ENCODE peak calls at places on chromosomes 16 and 17, in six cellular contexts. F is IMR-90, C is H9, G is mesenchymal stem cell, O is H1, T is neuronal stem cell. J is an unnamed sample.

GRCh38 chr16:13957197-13958078 is 37.5 kb downstream of the ERCC4 start:
- DNase-seq in G (peak; percentile 99), T (peak; percentile 15), F (peak; percentile 95), C (no peak), O (no peak), J (peak; percentile 85)

GRCh38 chr16:79528281-79528680 is 72.3 kb downstream of the MAF start:
- DNase-seq in O (no peak), F (no peak), G (no peak), T (no peak), C (no peak), J (no peak)

GRCh38 chr17:2050246-2050866 is 4.5 kb upstream of the HIC1 start:
- DNase-seq in C (peak; percentile 72), G (peak; percentile 78), O (no peak), F (peak; percentile 73), T (peak; percentile 76), J (peak; percentile 77)

GRCh38 chr17:60327870-60328362 is 64.0 kb downstream of the USP32 start:
- DNase-seq in T (no peak), F (no peak), O (no peak), G (no peak), C (peak; percentile 55), J (no peak)

GRCh38 chr17:42979511-42980273 is at the start of gene PTGES3L:
- DNase-seq in G (peak; percentile 81), T (no peak), O (no peak), F (peak; percentile 48), C (peak; percentile 84), J (peak; percentile 93)

GRCh38 chr17:37676115-37676925 is 33.1 kb upstream of the DDX52 start:
- DNase-seq in F (peak; percentile 64), G (peak; percentile 36), T (no peak), C (no peak), O (no peak), J (no peak)

GRCh38 chr17:70961341-70961740 is 792.0 kb downstream of the KCNJ2 start:
- DNase-seq in F (peak; percentile 24), O (no peak), C (no peak), T (no peak), G (no peak), J (no peak)

GRCh38 chr17:4204676-4205075 is 59.1 kb downstream of the ANKFY1 start:
- DNase-seq in O (no peak), C (peak; percentile 10), G (peak; percentile 52), T (no peak), F (peak; percentile 96), J (no peak)

GRCh38 chr17:16258916-16259315 is 41.9 kb downstream of the PIGL start:
- DNase-seq in G (no peak), O (no peak), T (no peak), F (peak; percentile 36), C (no peak), J (no peak)

GRCh38 chr17:46056800-46057304 is 57.8 kb downstream of the STH start:
- DNase-seq in O (no peak), G (peak; percentile 41), F (peak; percentile 74), C (no peak), T (no peak), J (peak; percentile 58)

GRCh38 chr17:17900615-17901520 is 64.1 kb upstream of the SREBF1 start:
- DNase-seq in C (no peak), O (no peak), G (peak; percentile 87), T (no peak), F (peak; percentile 94), J (peak; percentile 30)

GRCh38 chr17:42566873-42567573 is at the start of gene MLX:
- DNase-seq in G (peak; percentile 89), O (peak; percentile 79), F (peak; percentile 85), C (peak; percentile 95), T (peak; percentile 87), J (peak; percentile 94)

GRCh38 chr16:883340-883739 is 82.8 kb upstream of the GNG13 start:
- DNase-seq in C (no peak), F (no peak), T (no peak), G (no peak), O (no peak), J (no peak)

GRCh38 chr17:39002991-39003715 is 36.0 kb upstream of the FBXO47 start:
- DNase-seq in C (no peak), G (no peak), F (no peak), T (no peak), O (no peak), J (no peak)

GRCh38 chr16:17270683-17271109 is 200.1 kb downstream of the XYLT1 start:
- DNase-seq in C (no peak), O (no peak), G (no peak), T (no peak), F (no peak), J (no peak)

GRCh38 chr16:23901178-23902131 is 65.7 kb downstream of the PRKCB start:
- DNase-seq in T (no peak), F (no peak), G (no peak), O (no peak), C (no peak), J (peak; percentile 53)

GRCh38 chr16:23900480-23901177 is 64.8 kb downstream of the PRKCB start:
- DNase-seq in G (no peak), F (no peak), T (no peak), O (no peak), C (no peak), J (no peak)

GRCh38 chr16:23902223-23903000 is 66.6 kb downstream of the PRKCB start:
- DNase-seq in O (no peak), C (no peak), F (no peak), G (no peak), T (no peak), J (no peak)

GRCh38 chr16:23905027-23905426 is 69.2 kb downstream of the PRKCB start:
- DNase-seq in T (peak; percentile 51), O (peak; percentile 68), C (peak; percentile 67), G (peak; percentile 10), F (peak; percentile 70), J (peak; percentile 89)

DNA sequence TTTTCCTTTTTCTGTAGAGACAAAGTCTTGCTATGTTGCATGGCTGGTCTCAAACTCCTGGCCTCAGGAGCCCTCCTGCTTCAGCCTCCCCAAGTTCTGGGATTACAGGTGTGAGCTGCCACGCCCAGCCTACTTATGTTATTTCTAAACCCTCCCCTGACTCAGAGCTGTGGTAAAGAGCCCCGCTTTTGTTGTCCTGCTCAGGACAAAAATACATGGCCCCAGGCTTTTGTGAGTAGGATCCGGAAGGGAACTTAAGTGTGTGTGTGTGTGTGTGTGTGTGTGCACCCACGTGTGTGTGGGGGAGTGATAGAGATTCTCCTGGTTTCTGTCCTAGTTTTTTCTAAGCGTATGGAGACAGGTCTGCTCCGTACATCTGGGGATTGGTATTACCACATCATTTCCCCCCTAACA is 67.2 kb downstream of the PRKCB start:
- DNase-seq in T (no peak), G (no peak), C (no peak), F (no peak), O (no peak), J (peak; percentile 19)
- H3K9ac ChIP-seq in T (no peak overlapping the region), G (no peak overlapping the region), C (no peak overlapping the region), F (no peak overlapping the region), O (no peak overlapping the region), J (no peak overlapping the region)

GRCh38 chr16:72903176-72903575 is 144.8 kb downstream of the ZFHX3 start:
- DNase-seq in T (no peak), G (no peak), C (no peak), O (no peak), F (no peak), J (no peak)
- H4K8ac ChIP-seq in T (no peak overlapping the region), G (no peak overlapping the region), C (no peak overlapping the region), O (no peak overlapping the region), F (no peak overlapping the region), J (no peak overlapping the region)

GRCh38 chr17:78365561-78366108 is 5.8 kb upstream of the SOCS3 start:
- DNase-seq in O (peak; percentile 81), C (peak; percentile 97), F (no peak), G (peak; percentile 50), T (peak; percentile 96), J (peak; percentile 97)
- H3K79me1 ChIP-seq in O (no peaks in the 10 kb centered on the region), C (no peaks in the 10 kb centered on the region), F (no peaks in the 10 kb centered on the region), G (no peaks in the 10 kb centered on the region), T (no peaks in the 10 kb centered on the region), J (no peaks in the 10 kb centered on the region)

DNA sequence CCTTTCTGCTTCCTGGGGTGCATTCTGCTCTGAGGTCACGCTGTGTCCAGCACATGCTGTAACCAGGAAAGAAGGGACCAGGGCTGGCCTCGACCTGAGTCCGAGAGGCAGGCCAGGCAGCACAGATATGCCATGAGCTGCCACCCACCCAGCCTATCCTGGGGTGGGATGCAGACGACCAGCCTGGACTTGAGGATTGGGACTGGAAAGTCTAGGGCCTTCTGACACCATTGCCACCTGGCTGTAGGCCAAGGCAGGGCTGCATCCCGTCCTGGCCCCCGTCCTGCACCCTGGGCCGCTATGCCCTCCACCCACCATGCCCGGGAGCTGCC is 14.3 kb downstream of the ENGASE start:
- DNase-seq in C (no peak), G (no peak), O (no peak), F (no peak), T (no peak), J (no peak)
- H3K9ac ChIP-seq in C (no peak overlapping the region), G (no peak overlapping the region), O (no peak overlapping the region), F (no peak overlapping the region), T (no peak overlapping the region), J (no peak overlapping the region)

GRCh38 chr16:70680495-70681381 is 5.1 kb downstream of the MTSS2 start:
- DNase-seq in T (no peak), F (no peak), C (no peak), G (peak; percentile 24), O (no peak), J (no peak)
- H4K8ac ChIP-seq in T (peak overlapping the region; percentile 43), F (peak overlapping the region; percentile 10), C (no peak overlapping the region), G (no peak overlapping the region), O (peak overlapping the region; percentile 93), J (no peak overlapping the region)

DNA sequence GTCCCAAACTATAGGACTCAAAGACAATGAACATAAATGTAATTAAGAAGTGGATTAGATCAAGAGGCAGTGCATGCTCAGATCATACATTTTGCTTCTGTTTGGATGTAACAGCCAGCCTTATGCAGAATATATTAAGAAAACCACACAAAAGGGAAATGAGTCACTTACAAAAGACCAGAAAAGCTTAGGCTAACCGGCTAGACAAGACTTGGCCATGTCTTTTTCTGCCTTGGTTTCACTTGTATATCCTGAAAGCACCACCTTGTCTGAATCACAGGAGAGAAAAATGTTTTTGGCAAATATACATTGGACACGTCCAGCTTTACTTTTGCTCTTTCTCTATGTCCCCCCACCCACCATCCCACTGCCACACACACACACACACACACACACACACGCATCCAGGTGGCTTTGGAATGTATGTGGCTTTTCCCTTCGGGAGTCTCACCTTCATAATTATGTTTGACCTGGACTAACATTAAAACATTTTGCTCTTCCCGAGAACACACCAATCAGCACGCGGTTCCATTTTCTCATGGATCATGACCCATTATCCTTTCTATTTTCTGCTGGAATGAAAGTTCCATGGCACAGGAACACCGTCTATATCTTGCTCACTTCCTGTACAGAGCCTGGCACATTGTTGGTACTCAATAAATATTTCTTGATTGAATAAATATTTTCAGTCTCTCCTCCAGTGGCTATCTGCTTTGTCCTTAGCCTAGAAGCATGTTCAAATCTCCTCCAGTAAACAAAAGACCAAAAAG is 64.6 kb downstream of the CDK5R1 start:
- DNase-seq in F (peak; percentile 50), C (no peak), G (peak; percentile 52), O (no peak), T (no peak), J (no peak)
- H3K79me1 ChIP-seq in F (no peaks in the 10 kb centered on the region), C (no peaks in the 10 kb centered on the region), G (no peaks in the 10 kb centered on the region), O (no peaks in the 10 kb centered on the region), T (no peaks in the 10 kb centered on the region), J (no peaks in the 10 kb centered on the region)

GRCh38 chr16:85395913-85396878 is 216.9 kb upstream of the GSE1 start:
- DNase-seq in O (no peak), F (peak; percentile 24), T (no peak), C (no peak), G (peak; percentile 44), J (no peak)
- H3K9ac ChIP-seq in O (no peak overlapping the region), F (peak overlapping the region; percentile 45), T (no peak overlapping the region), C (no peak overlapping the region), G (peak overlapping the region; percentile 69), J (peak overlapping the region; percentile 24)